ENCODE peak calls at places on chromosomes 7 and 10, in four cellular contexts. One of them, this sample, is unnamed.

GRCh38 chr10:28578454-28578853 is 45.5 kb downstream of the WAC start:
- DNase-seq in endodermal cell: no peak
- DNase-seq in kidney epithelial cell: no peak
- DNase-seq in IMR-90: no peak
- DNase-seq in this sample: no peak

GRCh38 chr7:129947001-129947400 is 5.8 kb downstream of the UBE2H start:
- DNase-seq in endodermal cell: no peak
- DNase-seq in kidney epithelial cell: no peak
- DNase-seq in IMR-90: no peak
- DNase-seq in this sample: peak

GRCh38 chr10:23116696-23117095 is 21.3 kb downstream of the MSRB2 start:
- DNase-seq in endodermal cell: no peak
- DNase-seq in kidney epithelial cell: no peak
- DNase-seq in IMR-90: no peak
- DNase-seq in this sample: no peak

GRCh38 chr7:80775481-80775880 is 137.0 kb downstream of the CD36 start:
- DNase-seq in endodermal cell: no peak
- DNase-seq in kidney epithelial cell: no peak
- DNase-seq in IMR-90: no peak
- DNase-seq in this sample: no peak

GRCh38 chr7:38736135-38736534 is 105.0 kb upstream of the AMPH start:
- DNase-seq in endodermal cell: no peak
- DNase-seq in kidney epithelial cell: no peak
- DNase-seq in IMR-90: peak
- DNase-seq in this sample: no peak

GRCh38 chr10:23742368-23742767 is 303.5 kb downstream of the OTUD1 start:
- DNase-seq in endodermal cell: no peak
- DNase-seq in kidney epithelial cell: no peak
- DNase-seq in IMR-90: no peak
- DNase-seq in this sample: no peak

GRCh38 chr10:130715686-130716670 is 579.8 kb downstream of the GLRX3 start:
- DNase-seq in endodermal cell: no peak
- DNase-seq in kidney epithelial cell: no peak
- DNase-seq in IMR-90: no peak
- DNase-seq in this sample: no peak

GRCh38 chr7:154865984-154866685 is 136.8 kb downstream of the PAXIP1 start:
- DNase-seq in endodermal cell: no peak
- DNase-seq in kidney epithelial cell: no peak
- DNase-seq in IMR-90: no peak
- DNase-seq in this sample: no peak

GRCh38 chr7:48107926-48108472 is 18.9 kb downstream of the UPP1 start:
- DNase-seq in endodermal cell: no peak
- DNase-seq in kidney epithelial cell: no peak
- DNase-seq in IMR-90: no peak
- DNase-seq in this sample: no peak

DNA sequence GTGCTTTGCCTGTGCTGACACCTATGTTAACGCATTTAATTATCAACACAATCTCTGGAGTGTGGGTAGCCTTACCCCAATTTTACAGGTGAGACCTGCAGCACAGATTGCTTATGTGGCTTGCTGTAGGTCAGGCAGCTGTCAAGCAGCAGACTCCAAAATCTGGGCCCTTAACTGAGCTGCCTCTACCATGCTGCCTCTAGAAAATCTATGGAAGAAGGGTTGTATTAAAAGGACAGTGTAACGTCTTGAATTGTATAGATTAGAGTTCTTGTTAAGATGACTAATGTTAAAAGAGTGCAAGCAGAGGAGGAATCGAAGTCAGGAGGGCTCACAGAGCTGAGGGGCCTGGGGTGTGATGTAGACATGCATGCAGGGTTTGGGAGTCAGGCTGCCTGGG is 1.2 kb upstream of the PON3 start:
- DNase-seq in endodermal cell: no peak
- DNase-seq in kidney epithelial cell: no peak
- DNase-seq in IMR-90: no peak
- DNase-seq in this sample: no peak
- H3K4me3 ChIP-seq in endodermal cell: no peak
- H3K4me3 ChIP-seq in kidney epithelial cell: no peak
- H3K4me3 ChIP-seq in IMR-90: no peak
- H3K4me3 ChIP-seq in this sample: no peak

GRCh38 chr7:76131872-76132271 is 69.8 kb upstream of the SRRM3 start:
- DNase-seq in endodermal cell: no peak
- DNase-seq in kidney epithelial cell: no peak
- DNase-seq in IMR-90: no peak
- DNase-seq in this sample: no peak
- H3K4me3 ChIP-seq in endodermal cell: no peak
- H3K4me3 ChIP-seq in kidney epithelial cell: no peak
- H3K4me3 ChIP-seq in IMR-90: no peak
- H3K4me3 ChIP-seq in this sample: no peak

DNA sequence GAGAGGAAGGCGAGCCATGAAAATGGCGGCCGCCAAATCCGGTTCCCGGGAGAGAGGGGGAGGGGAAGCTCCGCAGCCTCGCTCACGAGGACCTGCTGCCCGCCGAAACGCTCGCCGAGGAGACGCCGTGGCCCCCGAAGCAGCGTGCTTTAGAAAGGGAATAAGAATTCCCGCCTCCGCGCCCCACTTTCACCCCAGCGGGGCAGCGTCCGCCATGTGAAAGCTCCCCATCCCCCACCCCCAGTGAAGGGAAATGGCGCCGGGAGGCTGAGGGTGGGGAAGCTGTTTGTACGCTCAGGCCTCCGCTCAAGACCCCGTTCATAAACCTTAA is 468 bp downstream of the HNRNPA2B1 start:
- DNase-seq in endodermal cell: peak
- DNase-seq in kidney epithelial cell: no peak
- DNase-seq in IMR-90: no peak
- DNase-seq in this sample: peak
- H3K4me3 ChIP-seq in endodermal cell: peak
- H3K4me3 ChIP-seq in kidney epithelial cell: peak
- H3K4me3 ChIP-seq in IMR-90: peak
- H3K4me3 ChIP-seq in this sample: peak

GRCh38 chr7:149005427-149006344 is 22.6 kb downstream of the PDIA4 start:
- DNase-seq in endodermal cell: peak
- DNase-seq in kidney epithelial cell: no peak
- DNase-seq in IMR-90: peak
- DNase-seq in this sample: peak

GRCh38 chr7:149003560-149004305 is 24.6 kb downstream of the PDIA4 start:
- DNase-seq in endodermal cell: no peak
- DNase-seq in kidney epithelial cell: no peak
- DNase-seq in IMR-90: no peak
- DNase-seq in this sample: no peak

GRCh38 chr7:149003018-149003417 is 25.3 kb downstream of the PDIA4 start:
- DNase-seq in endodermal cell: no peak
- DNase-seq in kidney epithelial cell: no peak
- DNase-seq in IMR-90: no peak
- DNase-seq in this sample: no peak

GRCh38 chr7:149006345-149006725 is 22.0 kb downstream of the PDIA4 start:
- DNase-seq in endodermal cell: no peak
- DNase-seq in kidney epithelial cell: no peak
- DNase-seq in IMR-90: no peak
- DNase-seq in this sample: no peak

GRCh38 chr7:149004405-149005370 is 23.6 kb downstream of the PDIA4 start:
- DNase-seq in endodermal cell: no peak
- DNase-seq in kidney epithelial cell: no peak
- DNase-seq in IMR-90: no peak
- DNase-seq in this sample: no peak
- H3K4me3 ChIP-seq in endodermal cell: no peak
- H3K4me3 ChIP-seq in kidney epithelial cell: no peak
- H3K4me3 ChIP-seq in IMR-90: no peak
- H3K4me3 ChIP-seq in this sample: no peak